ENCODE peak calls at places on chromosomes 1 and 21, in eight cellular contexts. N is lung, H is IMR-90, G is fibroblast of mammary gland, S is uterus, C is MM.1S, K is fibroblast of the aortic adventitia, Y is GM12864. R is an unnamed sample.

GRCh38 chr1:30664103-30664755 is 59.2 kb downstream of the MATN1 start:
- DNase-seq in N (no peak), H (no peak), G (peak), S (no peak), C (no peak), K (peak), Y (no peak), R (no peak)

GRCh38 chr1:117607471-117607870 is 1.6 kb downstream of the TENT5C start:
- DNase-seq in N (peak), H (no peak), G (no peak), S (peak), C (peak), K (no peak), Y (no peak), R (peak)

GRCh38 chr1:66598670-66599069 is 64.7 kb downstream of the SGIP1 start:
- DNase-seq in N (no peak), H (peak), G (peak), S (no peak), C (no peak), K (peak), Y (no peak), R (peak)

GRCh38 chr1:94543893-94544635 is 2.5 kb upstream of the F3 start:
- DNase-seq in N (no peak), H (peak), G (peak), S (no peak), C (no peak), K (peak), Y (no peak), R (peak)

GRCh38 chr1:37478890-37479254 is 4.5 kb downstream of the ZC3H12A start:
- DNase-seq in N (no peak), H (peak), G (peak), S (no peak), C (no peak), K (peak), Y (no peak), R (peak)

GRCh38 chr1:84174051-84174556 is 30.0 kb downstream of the PRKACB start:
- DNase-seq in N (no peak), H (peak), G (peak), S (no peak), C (no peak), K (peak), Y (no peak), R (peak)

GRCh38 chr1:232344791-232345399 is 285.0 kb downstream of the SIPA1L2 start:
- DNase-seq in N (no peak), H (peak), G (peak), S (no peak), C (no peak), K (no peak), Y (no peak), R (peak)

GRCh38 chr1:245458234-245458633 is 303.4 kb downstream of the KIF26B start:
- DNase-seq in N (no peak), H (no peak), G (peak), S (no peak), C (no peak), K (no peak), Y (no peak), R (no peak)

GRCh38 chr1:164706596-164706995 is 147.6 kb downstream of the PBX1 start:
- DNase-seq in N (no peak), H (peak), G (peak), S (no peak), C (no peak), K (no peak), Y (no peak), R (no peak)

GRCh38 chr1:183024352-183025337 is 1.4 kb downstream of the LAMC1 start:
- DNase-seq in N (no peak), H (no peak), G (no peak), S (no peak), C (no peak), K (peak), Y (no peak), R (peak)

DNA sequence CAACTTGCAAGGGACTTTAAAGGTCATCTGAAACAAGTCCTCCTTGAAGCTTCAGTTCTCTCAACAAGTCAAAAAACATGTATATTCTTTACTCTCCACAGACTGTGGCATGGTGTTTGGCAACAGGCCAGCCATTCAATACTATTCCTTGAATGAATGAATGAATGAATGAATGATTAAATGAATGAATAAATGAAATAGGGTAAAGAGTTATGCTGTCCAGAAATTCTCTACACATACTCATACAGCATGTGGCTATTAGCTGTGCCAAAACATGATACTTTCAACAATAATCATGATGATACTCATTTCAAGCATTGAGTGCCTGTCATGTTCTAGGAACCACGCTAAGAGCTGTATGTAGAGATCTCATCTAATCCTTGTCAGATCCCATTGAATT is 356.1 kb downstream of the BARHL2 start:
- DNase-seq in N (no peak), H (no peak), G (no peak), S (no peak), C (no peak), K (no peak), Y (no peak), R (no peak)
- TF ChIP-seq CTCF in N (no peak), H (no peak), G (no peak), S (no peak), C (no peak), K (no peak), Y (no peak), R (no peak)

DNA sequence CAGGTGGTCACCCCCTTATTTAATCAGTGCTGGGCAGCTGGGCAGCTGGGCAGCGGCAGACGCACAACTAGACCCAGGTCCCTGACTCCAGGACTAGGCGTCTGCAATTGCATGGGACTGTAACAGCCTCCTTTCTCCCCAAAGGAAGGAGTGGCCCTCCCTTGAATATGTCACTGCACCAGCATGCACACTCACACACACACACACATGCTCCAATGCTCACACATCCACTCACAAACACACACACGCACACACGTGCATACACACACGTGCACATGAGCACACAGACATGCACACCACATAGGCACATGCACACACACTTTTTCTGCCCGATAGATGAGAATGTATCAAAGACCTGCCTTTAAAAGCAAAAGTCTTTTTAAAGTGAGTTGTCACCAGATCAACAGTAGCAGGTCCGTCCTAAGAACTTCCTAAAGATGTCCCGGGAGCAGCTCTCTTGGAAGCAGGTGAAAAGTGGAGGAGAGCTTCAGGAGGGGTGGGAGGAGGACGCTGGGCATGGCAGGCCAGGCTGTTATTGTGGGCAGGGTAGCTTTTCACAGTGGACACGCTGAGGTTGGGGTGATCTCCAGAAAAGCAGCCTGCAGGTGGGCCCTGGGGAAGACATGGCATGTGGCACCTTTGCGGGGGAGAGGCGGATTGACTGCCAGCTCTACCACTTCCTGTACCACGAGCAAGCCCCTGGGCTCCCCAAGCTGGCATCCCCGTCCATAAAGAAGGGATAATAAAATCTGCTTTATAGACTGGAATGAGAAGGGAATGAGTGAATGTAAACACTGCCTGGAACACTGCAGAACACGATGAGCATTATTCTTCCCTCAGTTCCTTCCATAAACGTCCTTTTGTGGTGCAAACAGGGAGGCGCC is 1.7 kb downstream of the PDE9A start:
- DNase-seq in N (no peak), H (no peak), G (no peak), S (no peak), C (no peak), K (no peak), Y (no peak), R (no peak)
- H3K4me3 ChIP-seq in N (no peak), H (no peak), G (no peak), S (no peak), C (no peak), K (no peak), Y (no peak), R (no peak)

GRCh38 chr1:244305776-244306341 is 145.8 kb downstream of the ADSS2 start:
- DNase-seq in N (no peak), H (no peak), G (no peak), S (no peak), C (no peak), K (no peak), Y (no peak), R (no peak)

GRCh38 chr1:244306544-244306943 is 145.2 kb downstream of the ADSS2 start:
- DNase-seq in N (no peak), H (no peak), G (no peak), S (no peak), C (no peak), K (no peak), Y (no peak), R (no peak)

GRCh38 chr1:244303610-244303969 is 148.1 kb downstream of the ADSS2 start:
- DNase-seq in N (no peak), H (no peak), G (no peak), S (no peak), C (no peak), K (no peak), Y (no peak), R (no peak)

GRCh38 chr1:244302889-244303609 is 148.7 kb downstream of the ADSS2 start:
- DNase-seq in N (peak), H (peak), G (peak), S (no peak), C (no peak), K (peak), Y (no peak), R (peak)

GRCh38 chr1:244304156-244304555 is 147.6 kb downstream of the ADSS2 start:
- DNase-seq in N (no peak), H (no peak), G (no peak), S (no peak), C (no peak), K (no peak), Y (no peak), R (peak)
- TF ChIP-seq CTCF in N (no peak), H (no peak), G (no peak), S (no peak), C (no peak), K (no peak), Y (no peak), R (no peak)

DNA sequence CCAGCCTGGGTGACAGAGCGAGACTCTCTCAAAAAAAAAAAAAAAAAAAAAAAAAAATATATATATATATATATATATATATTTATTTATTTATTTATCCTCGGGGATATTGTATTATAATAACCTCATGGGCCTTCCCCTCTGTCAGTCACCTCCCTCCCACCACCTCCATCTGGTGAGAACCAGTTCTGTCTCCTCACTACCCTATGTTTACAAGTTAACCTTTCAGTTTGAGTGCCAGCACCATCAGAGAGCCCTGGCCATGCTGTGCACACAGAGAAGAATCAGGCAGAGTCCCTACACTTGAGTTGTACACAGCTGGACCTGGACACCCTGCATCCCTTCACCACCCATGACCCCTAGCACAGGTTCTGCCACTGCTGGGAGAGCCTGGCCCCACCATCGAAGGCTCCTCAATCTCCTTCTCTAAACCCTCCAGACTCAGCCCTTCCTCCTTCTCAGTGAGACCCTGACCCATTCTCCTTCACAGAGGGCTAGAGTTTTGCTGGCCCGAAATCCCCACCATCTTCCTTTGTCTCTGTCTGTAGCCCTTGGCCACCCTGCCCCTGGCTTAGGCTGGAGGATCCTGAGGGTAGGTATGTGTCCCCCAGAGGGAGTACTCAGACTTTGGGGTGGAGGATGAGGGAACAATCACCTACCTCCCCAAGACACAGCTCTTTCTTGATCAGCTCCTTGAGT is 1.2 kb downstream of the S100A5 start:
- DNase-seq in N (no peak), H (no peak), G (no peak), S (no peak), C (no peak), K (no peak), Y (no peak), R (no peak)
- H3K4me3 ChIP-seq in N (no peak), H (no peak), G (no peak), S (no peak), C (no peak), K (no peak), Y (no peak), R (no peak)

DNA sequence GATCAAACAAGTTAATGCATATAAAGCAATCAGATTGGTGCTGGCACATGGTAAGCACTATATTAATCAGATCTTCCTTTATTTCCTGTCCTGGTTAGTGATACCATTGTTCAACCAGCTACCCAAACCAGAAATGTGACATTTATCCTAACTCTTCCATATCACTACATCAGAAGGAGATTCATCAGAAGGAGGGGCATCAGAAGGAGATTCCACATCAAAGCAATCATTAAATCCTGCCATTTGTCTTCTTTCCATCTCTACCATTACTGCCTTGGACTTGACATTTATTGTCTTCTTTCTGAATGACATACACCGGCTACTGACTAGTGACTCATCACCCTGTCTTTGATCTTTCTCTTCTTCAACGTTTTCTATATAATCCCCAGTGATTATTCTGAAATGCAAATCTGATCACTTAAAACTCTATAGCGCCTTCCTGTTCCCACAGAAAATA is 75.0 kb downstream of the DNM3 start:
- DNase-seq in N (no peak), H (no peak), G (no peak), S (no peak), C (no peak), K (no peak), Y (no peak), R (peak)
- TF ChIP-seq CTCF in N (no peak), H (no peak), G (no peak), S (no peak), C (no peak), K (no peak), Y (no peak), R (no peak)

GRCh38 chr1:225772848-225773247 is 4.8 kb upstream of the SRP9 start:
- DNase-seq in N (no peak), H (no peak), G (no peak), S (no peak), C (no peak), K (peak), Y (no peak), R (peak)
- H3K4me3 ChIP-seq in N (no peak), H (no peak), G (no peak), S (no peak), C (no peak), K (no peak), Y (no peak), R (no peak)

GRCh38 chr1:212353181-212353580 is 61.5 kb downstream of the PACC1 start:
- DNase-seq in N (no peak), H (no peak), G (no peak), S (no peak), C (no peak), K (no peak), Y (no peak), R (peak)
- TF ChIP-seq CTCF in N (no peak), H (no peak), G (no peak), S (no peak), C (no peak), K (no peak), Y (no peak), R (no peak)